ENCODE peak calls at places on chromosomes 6 and 20, in nine cellular contexts. Q, V, J, T, O, I, A, P and K are unnamed samples.

GRCh38 chr20:61054411-61054810 is 197.7 kb upstream of the CDH4 start:
- DNase-seq in I (no peak), T (no peak), A (no peak), P (no peak), V (no peak), O (no peak), Q (no peak), J (no peak), K (no peak)

GRCh38 chr6:18186033-18186432 is 30.8 kb downstream of the KDM1B start:
- DNase-seq in V (no peak), P (peak; percentile 66), O (no peak), T (no peak), A (no peak), J (no peak), I (no peak), Q (no peak), K (peak; percentile 14)

GRCh38 chr6:15791401-15792137 is 128.7 kb upstream of the DTNBP1 start:
- DNase-seq in V (no peak), T (no peak), O (no peak), J (no peak), I (no peak), P (no peak), Q (no peak), A (no peak), K (peak; percentile 6)

GRCh38 chr6:116087437-116088027 is 13.1 kb upstream of the NT5DC1 start:
- DNase-seq in I (no peak), O (peak; percentile 57), P (peak; percentile 53), T (no peak), A (peak; percentile 64), J (no peak), Q (no peak), V (no peak), K (peak; percentile 29)

GRCh38 chr6:159595173-159595572 is 97.9 kb downstream of the SOD2 start:
- DNase-seq in J (no peak), Q (no peak), O (no peak), I (no peak), T (no peak), A (peak; percentile 96), V (no peak), P (peak; percentile 55), K (peak; percentile 55)

GRCh38 chr6:13624871-13625288 is 9.7 kb downstream of the NOL7 start:
- DNase-seq in V (no peak), J (no peak), I (no peak), P (peak; percentile 66), A (peak; percentile 45), O (peak; percentile 40), Q (no peak), T (no peak), K (peak; percentile 65)

GRCh38 chr20:46119028-46119546 is 973 bp downstream of the CD40 start:
- DNase-seq in I (no peak), A (no peak), P (no peak), O (no peak), V (no peak), T (no peak), J (peak; percentile 23), Q (no peak), K (no peak)

GRCh38 chr6:31908791-31909190 is 6.9 kb upstream of the ZBTB12 start:
- DNase-seq in T (no peak), J (no peak), V (no peak), O (no peak), Q (no peak), P (peak; percentile 79), I (no peak), A (peak; percentile 40), K (peak; percentile 50)

GRCh38 chr6:37784585-37784967 is 35.0 kb upstream of the ZFAND3 start:
- DNase-seq in P (no peak), O (no peak), A (no peak), J (no peak), I (no peak), V (no peak), T (no peak), Q (no peak), K (no peak)

GRCh38 chr20:52056203-52057062 is 135.1 kb downstream of the ZFP64 start:
- DNase-seq in P (peak; percentile 71), Q (no peak), O (peak; percentile 46), A (peak; percentile 92), J (no peak), V (no peak), I (no peak), T (no peak), K (peak; percentile 86)

GRCh38 chr6:36963451-36964290 is 9.1 kb downstream of the PI16 start:
- DNase-seq in O (no peak), J (no peak), T (no peak), A (no peak), V (no peak), P (no peak), I (peak; percentile 80), Q (no peak), K (no peak)

GRCh38 chr20:62133864-62134263 is 9.3 kb downstream of the PSMA7 start:
- DNase-seq in T (no peak), P (no peak), J (no peak), V (no peak), Q (no peak), A (no peak), O (no peak), I (no peak), K (no peak)
- TF ChIP-seq CTCF in T (no peak), P (peak; percentile 38), J (no peak), V (no peak), Q (no peak), A (no peak), O (peak; percentile 20), I (no peak), K (no peak)

DNA sequence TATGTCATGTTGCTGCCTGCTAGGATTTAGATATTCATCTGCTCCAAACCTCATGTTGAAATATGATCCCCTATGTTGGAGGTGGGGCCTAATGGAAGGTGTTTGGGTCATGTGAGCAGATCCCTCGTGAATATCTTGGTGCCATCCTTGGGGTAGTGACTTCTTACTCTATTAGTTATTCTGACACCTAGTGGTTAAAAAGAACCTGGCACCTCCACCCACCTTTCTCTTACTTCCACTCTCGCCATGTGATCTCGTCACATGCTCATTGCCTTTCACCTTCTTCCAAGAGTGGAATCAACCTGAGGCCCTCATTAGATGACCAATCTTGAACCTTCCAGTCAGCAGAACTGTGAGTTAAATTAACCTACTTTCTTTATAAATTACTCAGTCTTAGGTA is 549.4 kb upstream of the SYNCRIP start:
- DNase-seq in P (peak; percentile 6), O (no peak), V (no peak), A (peak; percentile 37), I (no peak), J (no peak), Q (no peak), T (no peak), K (peak; percentile 4)
- TF ChIP-seq CTCF in P (peak; percentile 16), O (no peak), V (no peak), A (peak; percentile 17), I (peak; percentile 35), J (peak; percentile 29), Q (no peak), T (no peak), K (no peak)

GRCh38 chr20:59923514-59923913 is 9.9 kb downstream of the SYCP2 start:
- DNase-seq in J (no peak), A (no peak), I (no peak), T (no peak), P (no peak), Q (no peak), O (no peak), V (no peak), K (no peak)

GRCh38 chr20:59925359-59925758 is 8.1 kb downstream of the SYCP2 start:
- DNase-seq in O (no peak), J (no peak), Q (no peak), I (no peak), A (no peak), P (no peak), V (no peak), T (no peak), K (no peak)

GRCh38 chr20:59920944-59921343 is 12.5 kb downstream of the SYCP2 start:
- DNase-seq in O (no peak), I (no peak), J (no peak), Q (no peak), V (no peak), P (no peak), T (no peak), A (no peak), K (no peak)

GRCh38 chr20:59931511-59932312 is 1.7 kb downstream of the SYCP2 start:
- DNase-seq in I (no peak), A (no peak), Q (no peak), V (no peak), J (no peak), O (no peak), T (no peak), P (no peak), K (no peak)

DNA sequence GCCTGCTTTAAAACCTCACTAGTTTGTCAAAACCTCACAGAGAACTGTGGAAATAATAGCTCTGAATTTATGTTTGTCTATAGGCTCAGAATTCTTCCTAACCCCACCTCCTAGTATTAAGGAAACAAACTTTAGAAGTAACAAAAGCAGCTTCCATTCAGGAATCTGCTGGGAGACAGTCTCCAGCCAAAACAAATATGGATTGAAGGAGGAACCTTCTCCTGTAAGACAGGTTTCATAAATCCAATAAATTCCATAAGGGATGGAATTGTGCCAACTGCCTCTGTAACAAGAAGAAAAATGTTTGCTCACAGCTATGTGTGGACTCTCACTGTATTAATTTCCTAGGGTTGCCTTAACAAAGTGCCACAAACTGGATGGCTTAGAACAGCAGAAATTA is 7.5 kb downstream of the SYCP2 start:
- DNase-seq in T (no peak), I (no peak), A (peak; percentile 16), P (peak; percentile 23), O (no peak), Q (no peak), V (no peak), J (no peak), K (no peak)
- TF ChIP-seq CTCF in T (no peak), I (no peak), A (no peak), P (no peak), O (no peak), Q (no peak), V (no peak), J (no peak), K (no peak)

GRCh38 chr6:151440930-151441329 is 11.0 kb downstream of the RMND1 start:
- DNase-seq in P (peak; percentile 69), J (no peak), A (no peak), V (no peak), O (no peak), I (no peak), T (no peak), Q (no peak), K (peak; percentile 66)
- TF ChIP-seq CTCF in P (peak; percentile 55), J (no peak), A (peak; percentile 43), V (peak; percentile 11), O (peak; percentile 19), I (peak; percentile 48), T (peak; percentile 18), Q (no peak), K (peak; percentile 52)

GRCh38 chr20:54662064-54662463 is 186.7 kb downstream of the DOK5 start:
- DNase-seq in A (no peak), T (no peak), P (no peak), I (no peak), O (no peak), Q (no peak), V (no peak), J (no peak), K (no peak)

GRCh38 chr20:54658525-54658924 is 183.1 kb downstream of the DOK5 start:
- DNase-seq in T (no peak), Q (no peak), J (no peak), I (no peak), P (no peak), O (no peak), A (no peak), V (no peak), K (no peak)

GRCh38 chr20:54654460-54654859 is 179.1 kb downstream of the DOK5 start:
- DNase-seq in V (no peak), O (no peak), P (no peak), Q (no peak), J (no peak), T (no peak), A (no peak), I (no peak), K (peak; percentile 28)

GRCh38 chr20:54657268-54657826 is 182.0 kb downstream of the DOK5 start:
- DNase-seq in Q (no peak), V (no peak), I (no peak), A (no peak), T (no peak), P (no peak), O (no peak), J (no peak), K (peak; percentile 10)
- TF ChIP-seq CTCF in Q (no peak), V (no peak), I (no peak), A (no peak), T (no peak), P (no peak), O (no peak), J (no peak), K (no peak)